ENCODE peak calls at places on chromosome 4, in ten cellular contexts. A, V, W, G, T, R, B, M, C and Z are unnamed samples.

GRCh38 chr4:137651128-137651527 is 118.8 kb upstream of the PCDH18 start:
- DNase-seq in M (no peak), R (no peak), V (no peak), G (no peak), A (no peak), T (no peak), C (no peak), W (peak), B (peak), Z (no peak)

GRCh38 chr4:120718979-120719566 is 203.5 kb downstream of the PRDM5 start:
- DNase-seq in G (peak), W (peak), B (peak), A (peak), C (peak), V (peak), R (no peak), T (peak), M (no peak), Z (no peak)

GRCh38 chr4:55277011-55277410 is 69.0 kb upstream of the SRD5A3 start:
- DNase-seq in B (no peak), M (no peak), A (no peak), R (no peak), W (no peak), C (no peak), T (no peak), G (no peak), V (no peak), Z (no peak)

GRCh38 chr4:54099959-54100606 is at the start of gene GSX2:
- DNase-seq in W (no peak), T (peak), G (peak), B (no peak), M (no peak), R (no peak), A (no peak), V (peak), C (no peak), Z (no peak)

GRCh38 chr4:119659576-119659975 is 31.0 kb upstream of the PDE5A start:
- DNase-seq in T (no peak), M (no peak), R (peak), W (peak), G (no peak), V (no peak), A (no peak), B (peak), C (no peak), Z (no peak)

GRCh38 chr4:67035986-67036385 is 509.3 kb downstream of the CENPC start:
- DNase-seq in V (no peak), G (no peak), B (no peak), C (no peak), M (no peak), A (no peak), W (peak), T (no peak), R (no peak), Z (no peak)

GRCh38 chr4:81405900-81406401 is 65.8 kb downstream of the RASGEF1B start:
- DNase-seq in A (peak), C (peak), R (peak), M (no peak), T (peak), B (peak), W (peak), V (no peak), G (peak), Z (peak)

GRCh38 chr4:56448301-56448700 is 12.2 kb downstream of the PAICS start:
- DNase-seq in B (peak), C (no peak), V (no peak), T (no peak), G (no peak), A (no peak), R (no peak), W (no peak), M (no peak), Z (no peak)

DNA sequence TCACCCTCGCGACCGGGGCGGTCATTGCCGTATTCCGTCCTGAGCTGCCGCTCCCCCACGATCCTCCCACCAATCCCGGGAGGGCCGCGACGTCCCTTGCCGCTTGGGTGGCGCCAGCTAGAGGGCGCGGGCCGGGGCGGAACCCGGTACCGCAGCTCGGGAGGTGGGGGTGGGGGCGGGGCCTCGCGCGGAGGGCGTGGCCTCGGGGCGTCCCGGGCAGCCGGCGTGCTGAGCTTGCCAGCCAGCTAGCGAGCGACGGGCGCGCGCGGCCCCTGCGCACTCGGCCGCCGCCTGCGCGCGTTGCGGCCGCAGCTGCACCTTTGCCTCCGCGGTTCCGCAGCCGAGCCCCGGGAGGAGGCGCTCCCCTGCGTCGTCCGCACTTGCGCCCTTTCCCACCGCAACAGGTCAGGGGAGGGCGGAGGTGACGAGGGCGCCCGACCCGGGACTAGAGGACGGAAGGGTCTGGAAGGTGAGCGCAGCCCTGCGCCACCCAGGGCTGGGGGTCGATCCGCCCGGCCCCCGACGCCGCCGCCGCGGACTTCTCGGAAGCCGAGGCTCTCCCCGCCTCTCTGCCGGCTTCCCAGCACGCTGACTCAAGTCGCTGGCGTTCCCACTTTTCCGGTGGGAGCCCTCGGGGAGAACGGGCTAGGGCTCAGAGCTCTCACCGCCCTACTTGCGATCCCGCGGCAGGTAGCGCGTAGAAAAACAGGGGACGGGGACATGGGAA is at the start of gene AFF1:
- DNase-seq in M (peak), W (peak), B (peak), V (peak), A (peak), C (peak), T (peak), G (peak), R (peak), Z (peak)
- TF ChIP-seq CTCF in M (peak), W (peak), B (peak), V (peak), A (peak), C (no peak), T (peak), G (peak), R (peak), Z (peak)

DNA sequence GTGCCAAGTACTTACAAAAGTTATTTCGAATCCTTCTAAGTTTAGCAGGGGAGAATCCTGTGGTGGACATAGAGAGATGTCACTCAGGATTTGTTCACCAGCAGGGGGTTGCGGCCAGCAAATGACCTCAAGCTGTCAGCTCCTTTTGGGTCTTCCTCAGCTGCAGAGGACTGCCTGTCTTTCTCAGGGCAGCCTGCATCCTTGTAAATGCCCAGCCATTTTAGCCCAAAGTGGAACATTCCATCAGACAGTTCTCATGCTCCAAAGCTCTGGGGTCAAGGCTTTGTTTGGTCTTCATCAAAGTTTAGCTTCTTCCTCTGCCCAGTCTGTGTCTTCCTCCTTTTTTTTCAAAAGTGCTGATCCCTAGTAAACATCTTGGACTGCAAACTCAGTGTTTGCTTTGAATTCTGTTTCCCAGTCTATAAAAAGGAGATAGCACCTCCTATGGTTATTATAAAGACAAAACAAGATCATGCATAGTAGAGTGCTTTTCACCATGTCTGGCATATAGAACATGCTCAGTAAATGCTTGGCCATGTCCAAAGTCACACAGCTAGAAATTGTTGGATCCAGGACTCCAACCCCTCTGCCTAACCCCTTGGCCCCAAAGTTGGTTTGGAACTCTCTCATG is 156.5 kb upstream of the GATB start:
- DNase-seq in M (no peak), A (no peak), G (no peak), R (no peak), V (no peak), B (no peak), W (peak), C (no peak), T (no peak), Z (no peak)
- TF ChIP-seq CTCF in M (no peak), A (no peak), G (no peak), R (no peak), V (no peak), B (no peak), W (no peak), C (no peak), T (no peak), Z (no peak)

GRCh38 chr4:84456157-84456556 is 42.9 kb downstream of the NKX6-1 start:
- DNase-seq in B (no peak), C (no peak), A (no peak), V (no peak), G (no peak), M (no peak), T (no peak), R (no peak), W (no peak), Z (no peak)

GRCh38 chr4:84455697-84456096 is 43.4 kb downstream of the NKX6-1 start:
- DNase-seq in C (no peak), G (no peak), R (no peak), B (no peak), V (no peak), W (peak), M (no peak), T (peak), A (no peak), Z (no peak)

DNA sequence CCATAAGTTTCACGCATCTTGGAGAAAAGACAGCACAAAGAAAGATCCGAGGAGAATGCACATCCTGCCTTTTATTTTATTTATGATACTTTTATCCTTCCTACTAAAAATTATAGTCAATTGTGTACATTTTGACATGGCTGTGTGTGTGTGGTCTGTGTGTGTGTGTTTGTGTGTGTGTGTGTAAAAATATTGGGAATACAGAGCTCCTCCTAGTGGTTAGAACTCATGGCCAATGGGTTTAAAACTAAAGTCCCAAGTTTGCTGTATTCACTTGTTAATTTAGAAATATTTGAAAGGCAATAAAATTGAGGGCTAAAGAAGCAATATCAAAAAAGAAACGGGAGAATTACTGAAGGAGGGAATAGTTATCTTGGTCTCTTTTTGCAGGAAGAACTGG is 47.5 kb downstream of the NKX6-1 start:
- DNase-seq in B (no peak), V (no peak), T (peak), W (peak), M (no peak), C (no peak), G (no peak), R (no peak), A (peak), Z (no peak)
- TF ChIP-seq CTCF in B (peak), V (no peak), T (peak), W (peak), M (peak), C (peak), G (peak), R (peak), A (peak), Z (no peak)

GRCh38 chr4:47662975-47663374 is 174.9 kb downstream of the CORIN start:
- DNase-seq in T (peak), W (no peak), A (peak), V (no peak), R (no peak), G (no peak), C (no peak), B (no peak), M (no peak), Z (no peak)
- TF ChIP-seq CTCF in T (peak), W (peak), A (peak), V (no peak), R (peak), G (peak), C (peak), B (peak), M (peak), Z (no peak)

DNA sequence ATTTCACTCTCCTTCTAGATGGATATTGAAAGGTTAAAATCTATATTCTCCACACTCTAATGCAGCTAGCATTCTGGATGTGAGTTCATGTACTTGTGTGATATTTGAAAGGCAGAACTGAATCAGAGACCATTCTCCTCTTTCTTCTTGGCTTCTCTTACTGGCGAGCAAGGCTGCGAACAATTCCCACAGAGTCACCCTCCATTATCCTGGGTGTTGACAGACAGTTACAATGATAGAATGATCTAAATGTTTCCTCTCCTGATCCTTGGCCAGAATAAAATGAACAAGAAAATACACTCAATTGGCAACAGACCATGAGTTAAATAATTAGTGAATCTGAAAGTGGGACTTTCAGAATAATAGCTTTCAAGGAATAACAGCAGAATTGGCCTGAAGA is 342.8 kb downstream of the RAPGEF2 start:
- DNase-seq in M (no peak), B (no peak), T (no peak), W (no peak), R (no peak), A (no peak), V (no peak), C (no peak), G (no peak), Z (no peak)
- TF ChIP-seq CTCF in M (no peak), B (no peak), T (no peak), W (no peak), R (no peak), A (no peak), V (no peak), C (no peak), G (no peak), Z (no peak)

GRCh38 chr4:141654098-141654497 is 17.7 kb downstream of the IL15 start:
- DNase-seq in M (no peak), A (no peak), G (no peak), B (peak), W (peak), R (no peak), T (peak), C (no peak), V (peak), Z (no peak)
- TF ChIP-seq CTCF in M (peak), A (peak), G (peak), B (peak), W (peak), R (peak), T (peak), C (no peak), V (peak), Z (peak)

DNA sequence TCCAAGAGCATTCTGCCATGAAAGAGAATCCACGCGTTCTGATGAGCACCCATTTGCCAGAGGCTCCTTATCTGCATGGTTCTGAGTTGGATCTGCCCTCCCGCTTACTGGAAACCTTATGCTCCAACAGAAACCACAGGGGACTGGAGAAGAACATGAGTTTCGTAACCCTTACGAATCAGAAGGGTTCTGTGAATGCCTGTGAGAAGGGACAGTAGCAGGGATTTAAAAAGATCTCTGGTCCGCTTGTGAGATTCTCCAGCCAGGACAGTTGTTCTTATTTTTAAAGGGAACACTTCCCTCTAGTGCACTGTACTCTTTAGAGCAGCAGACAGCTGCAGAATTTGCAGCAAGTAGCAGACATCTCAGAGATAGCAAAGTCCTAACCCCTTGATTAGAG is 22.5 kb upstream of the CENPU start:
- DNase-seq in B (peak), C (no peak), R (no peak), T (no peak), G (no peak), A (no peak), M (no peak), W (peak), V (peak), Z (no peak)
- TF ChIP-seq CTCF in B (no peak), C (no peak), R (no peak), T (no peak), G (no peak), A (no peak), M (no peak), W (no peak), V (peak), Z (no peak)

GRCh38 chr4:37793562-37793961 is 32.9 kb upstream of the PGM2 start:
- DNase-seq in V (no peak), R (no peak), T (peak), C (no peak), M (no peak), B (peak), A (peak), G (no peak), W (peak), Z (no peak)
- TF ChIP-seq CTCF in V (peak), R (peak), T (peak), C (peak), M (peak), B (peak), A (peak), G (peak), W (peak), Z (peak)

DNA sequence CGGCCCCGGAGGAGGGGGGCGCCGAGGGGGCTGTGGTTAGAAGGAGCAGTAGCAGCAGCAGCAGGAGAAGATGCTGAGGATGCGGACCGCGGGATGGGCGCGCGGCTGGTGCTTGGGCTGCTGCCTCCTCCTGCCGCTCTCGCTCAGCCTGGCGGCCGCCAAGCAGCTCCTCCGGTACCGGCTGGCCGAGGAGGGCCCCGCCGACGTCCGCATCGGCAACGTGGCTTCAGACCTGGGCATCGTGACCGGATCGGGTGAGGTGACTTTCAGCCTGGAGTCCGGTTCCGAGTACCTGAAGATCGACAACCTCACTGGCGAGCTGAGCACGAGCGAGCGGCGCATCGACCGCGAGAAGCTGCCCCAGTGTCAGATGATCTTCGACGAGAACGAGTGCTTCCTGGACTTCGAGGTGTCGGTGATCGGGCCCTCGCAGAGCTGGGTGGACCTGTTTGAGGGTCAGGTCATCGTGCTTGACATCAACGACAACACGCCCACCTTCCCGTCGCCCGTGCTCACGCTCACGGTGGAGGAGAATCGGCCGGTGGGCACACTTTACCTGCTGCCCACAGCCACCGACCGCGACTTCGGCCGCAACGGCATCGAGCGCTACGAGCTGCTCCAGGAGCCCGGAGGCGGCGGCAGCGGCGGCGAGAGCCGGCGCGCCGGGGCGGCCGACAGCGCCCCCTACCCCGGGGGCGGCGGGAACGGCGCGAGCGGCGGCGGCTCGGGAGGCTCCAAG is 1.4 kb downstream of the PCDH7 start:
- DNase-seq in W (peak), B (peak), T (peak), A (no peak), C (peak), G (peak), M (peak), V (peak), R (no peak), Z (peak)
- TF ChIP-seq CTCF in W (no peak), B (peak), T (peak), A (no peak), C (no peak), G (peak), M (peak), V (peak), R (no peak), Z (no peak)

DNA sequence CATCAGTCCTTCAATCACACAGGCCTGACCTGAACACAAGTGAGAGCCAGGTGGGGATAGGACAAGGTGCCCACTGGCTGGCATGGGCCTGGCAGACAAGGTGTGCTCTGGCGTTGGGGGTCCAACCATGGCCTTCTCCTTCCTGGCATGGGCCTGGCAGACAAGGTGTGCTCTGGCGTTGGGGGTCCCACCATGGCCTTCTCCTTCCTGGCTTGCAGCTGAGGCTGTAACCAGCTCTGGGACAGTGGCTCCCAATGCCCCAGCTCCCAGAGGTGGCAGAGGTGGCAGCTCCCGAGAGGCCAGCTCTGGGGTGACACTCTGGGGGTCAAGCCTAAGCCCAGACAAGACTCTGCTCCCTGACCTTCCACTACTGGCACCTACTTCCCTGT is 62.6 kb downstream of the JAKMIP1 start:
- DNase-seq in V (no peak), B (no peak), T (no peak), G (no peak), C (no peak), R (no peak), W (no peak), A (no peak), M (no peak), Z (no peak)
- TF ChIP-seq CTCF in V (no peak), B (no peak), T (no peak), G (no peak), C (no peak), R (no peak), W (no peak), A (no peak), M (no peak), Z (no peak)